ENCODE peak calls at places on chromosomes 16 and 17, in four cellular contexts. W, R, K and B are unnamed samples.

GRCh38 chr16:15464401-15465186 is 30.2 kb downstream of the BMERB1 start:
- DNase-seq in R (no peak), K (no peak), W (no peak), B (no peak)

GRCh38 chr17:55843785-55844184 is 92.9 kb downstream of the PCTP start:
- DNase-seq in W (no peak), R (no peak), K (no peak), B (no peak)

GRCh38 chr17:61139219-61139618 is 260.4 kb upstream of the TBX2 start:
- DNase-seq in W (no peak), K (peak), R (peak), B (peak)

GRCh38 chr17:57861737-57862409 is 12.0 kb upstream of the MRPS23 start:
- DNase-seq in K (peak), W (no peak), R (peak), B (peak)

GRCh38 chr17:38693700-38694329 is 11.3 kb upstream of the MLLT6 start:
- DNase-seq in R (peak), W (no peak), K (peak), B (peak)

GRCh38 chr16:87819983-87820382 is 49.3 kb downstream of the SLC7A5 start:
- DNase-seq in W (no peak), R (no peak), K (no peak), B (no peak)

GRCh38 chr16:11133344-11133921 is 122.6 kb downstream of the SOCS1 start:
- DNase-seq in W (no peak), K (peak), R (peak), B (peak)

GRCh38 chr16:56603589-56603988 is 4.8 kb upstream of the MT2A start:
- DNase-seq in W (no peak), R (peak), K (peak), B (peak)

GRCh38 chr17:19387921-19388521 is 1.0 kb upstream of the MFAP4 start:
- DNase-seq in K (peak), W (no peak), R (peak), B (peak)

GRCh38 chr17:50114849-50115357 is 15.1 kb downstream of the SAMD14 start:
- DNase-seq in K (peak), W (no peak), R (peak), B (no peak)

GRCh38 chr16:77221482-77221881 is 22.3 kb downstream of the SYCE1L start:
- DNase-seq in R (peak), K (peak), W (no peak), B (peak)

GRCh38 chr17:71440513-71440912 is 680.3 kb upstream of the SOX9 start:
- DNase-seq in W (no peak), R (no peak), K (no peak), B (no peak)

GRCh38 chr16:83802135-83802534 is 5.6 kb upstream of the HSBP1 start:
- DNase-seq in K (peak), W (no peak), R (peak), B (peak)

GRCh38 chr16:23920899-23921298 is 85.1 kb downstream of the PRKCB start:
- DNase-seq in W (no peak), K (no peak), R (no peak), B (no peak)

GRCh38 chr16:727291-727977 is 528 bp downstream of the HAGHL start:
- DNase-seq in R (no peak), K (peak), W (no peak), B (no peak)

GRCh38 chr16:62135903-62136302 is 99.7 kb upstream of the CDH8 start:
- DNase-seq in K (no peak), W (no peak), R (no peak), B (no peak)

GRCh38 chr17:79338142-79338541 is 263.5 kb downstream of the ENGASE start:
- DNase-seq in K (peak), R (no peak), W (no peak), B (no peak)

GRCh38 chr17:76405967-76406647 is 21.7 kb downstream of the SPHK1 start:
- DNase-seq in K (peak), W (no peak), R (peak), B (no peak)

GRCh38 chr17:77734371-77735050 is 224.0 kb upstream of the TNRC6C start:
- DNase-seq in W (no peak), R (peak), K (peak), B (peak)

GRCh38 chr17:59618894-59619312 is 792 bp upstream of the CLTC start:
- DNase-seq in W (no peak), K (no peak), R (no peak), B (no peak)

GRCh38 chr17:69857412-69857835 is 217.6 kb upstream of the KCNJ16 start:
- DNase-seq in R (peak), K (peak), W (no peak), B (peak)

GRCh38 chr16:28880955-28881354 is 2.7 kb downstream of the ATP2A1 start:
- DNase-seq in K (no peak), W (no peak), R (no peak), B (no peak)

GRCh38 chr16:49399594-49400364 is 26.2 kb downstream of the C16orf78 start:
- DNase-seq in R (no peak), K (no peak), W (no peak), B (no peak)

GRCh38 chr17:58006563-58006923 is 503 bp downstream of the SRSF1 start:
- DNase-seq in W (no peak), K (peak), R (peak), B (peak)

GRCh38 chr16:88303890-88304819 is 78.6 kb upstream of the ZNF469 start:
- DNase-seq in K (peak), R (peak), W (no peak), B (peak)

GRCh38 chr16:85528528-85529387 is 84.4 kb upstream of the GSE1 start:
- DNase-seq in W (no peak), R (no peak), K (no peak), B (no peak)

GRCh38 chr16:17311333-17312099 is 159.2 kb downstream of the XYLT1 start:
- DNase-seq in W (no peak), R (no peak), K (no peak), B (no peak)

GRCh38 chr16:50271148-50272041 is 5.0 kb downstream of the ADCY7 start:
- DNase-seq in W (no peak), K (no peak), R (no peak), B (no peak)

GRCh38 chr16:58716468-58716867 is 17.6 kb downstream of the GOT2 start:
- DNase-seq in W (no peak), R (peak), K (no peak), B (no peak)
- H3K4me3 ChIP-seq in W (no peak), R (no peak), K (no peak), B (no peak)

GRCh38 chr16:54934536-54935410 is 4.1 kb downstream of the IRX5 start:
- DNase-seq in W (no peak), R (no peak), K (peak), B (peak)
- H3K4me3 ChIP-seq in W (no peak), R (no peak), K (peak), B (peak)

DNA sequence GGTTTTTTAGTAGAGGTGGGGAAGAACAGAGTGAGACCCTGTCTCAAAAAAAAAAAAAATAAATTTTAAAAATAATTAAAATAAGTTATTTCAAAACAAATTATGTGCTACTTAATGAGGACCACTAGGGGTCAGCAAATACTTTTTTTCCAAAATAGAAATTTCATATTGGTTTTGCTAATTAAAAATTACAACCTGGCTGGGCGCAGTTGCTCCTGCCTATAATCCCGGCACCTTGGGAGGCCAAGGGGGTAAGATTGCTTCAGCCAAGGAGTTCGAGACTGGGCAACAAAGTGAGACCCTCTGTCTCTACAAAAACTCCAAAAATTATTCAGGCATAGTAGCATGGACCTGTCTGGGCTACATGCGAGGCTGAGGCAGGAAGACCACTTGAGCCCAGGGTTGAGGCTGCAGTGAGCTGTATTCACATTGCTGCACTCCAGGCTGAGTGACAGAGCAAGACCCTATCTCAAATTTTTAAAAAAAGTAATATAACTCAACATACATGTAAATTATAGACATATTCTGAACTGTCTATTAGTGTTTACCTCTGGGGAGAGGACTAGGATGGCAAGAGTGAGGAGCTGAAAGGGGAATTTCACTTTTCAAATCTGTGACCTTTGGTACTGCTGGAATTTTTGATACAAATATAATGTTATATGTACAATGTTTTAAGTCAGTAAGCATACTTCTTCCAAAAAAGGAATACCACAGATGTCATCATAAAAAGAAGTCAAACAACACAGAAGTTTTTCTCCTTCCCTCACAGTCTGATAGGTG is 8.1 kb downstream of the MEIOB start:
- DNase-seq in R (peak), K (peak), W (no peak), B (peak)
- H3K4me3 ChIP-seq in R (no peak), K (no peak), W (no peak), B (no peak)

DNA sequence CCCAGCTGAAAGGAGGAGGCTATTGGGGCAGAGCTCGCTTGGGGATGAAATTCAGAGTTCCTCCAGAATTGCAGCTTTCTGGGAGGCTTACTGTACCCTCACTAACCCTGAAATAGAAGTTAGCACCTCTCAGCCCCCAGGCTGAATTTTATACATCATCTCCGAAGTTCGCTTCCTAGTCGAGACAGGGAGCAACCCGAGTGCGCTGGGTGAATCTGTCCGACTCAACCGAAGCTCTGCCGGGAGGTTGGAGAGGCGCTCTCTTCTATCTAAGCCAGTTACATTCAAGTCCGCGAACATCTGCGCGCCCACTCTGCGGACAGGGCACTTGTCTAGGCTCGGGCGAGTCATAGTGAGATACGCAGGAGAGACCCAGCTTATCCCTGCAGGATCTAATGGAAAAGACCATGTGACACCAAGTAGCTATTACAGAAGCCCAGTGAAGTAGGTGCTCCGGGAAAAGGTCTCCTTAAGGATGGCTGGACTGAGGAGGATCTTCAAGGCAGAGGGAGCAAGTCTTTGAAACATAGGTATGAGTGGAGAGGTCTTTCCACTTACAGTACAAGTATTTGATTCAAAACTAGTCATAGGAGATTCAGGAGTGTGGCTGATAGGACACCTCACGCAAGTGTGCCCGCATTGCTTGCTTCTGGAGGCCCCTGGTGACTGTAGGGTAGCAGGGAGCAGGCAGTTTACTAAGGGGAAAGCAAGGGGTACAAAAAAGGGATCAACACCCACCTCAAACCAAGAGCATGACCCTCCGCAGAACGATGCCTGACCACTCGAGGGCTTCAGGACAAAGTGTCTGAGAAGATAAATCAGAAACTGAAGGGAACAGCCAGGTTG is 667 bp upstream of the HES7 start:
- DNase-seq in W (no peak), R (peak), K (peak), B (no peak)
- H3K4me3 ChIP-seq in W (peak), R (peak), K (peak), B (peak)

GRCh38 chr16:70520612-70521297 is 2.6 kb downstream of the COG4 start:
- DNase-seq in K (peak), R (peak), W (no peak), B (peak)
- H3K4me3 ChIP-seq in K (no peak), R (no peak), W (no peak), B (no peak)

GRCh38 chr17:82567286-82567685 is 47.8 kb downstream of the FOXK2 start:
- DNase-seq in K (no peak), R (no peak), W (no peak), B (no peak)
- H3K4me3 ChIP-seq in K (no peak), R (no peak), W (no peak), B (no peak)

DNA sequence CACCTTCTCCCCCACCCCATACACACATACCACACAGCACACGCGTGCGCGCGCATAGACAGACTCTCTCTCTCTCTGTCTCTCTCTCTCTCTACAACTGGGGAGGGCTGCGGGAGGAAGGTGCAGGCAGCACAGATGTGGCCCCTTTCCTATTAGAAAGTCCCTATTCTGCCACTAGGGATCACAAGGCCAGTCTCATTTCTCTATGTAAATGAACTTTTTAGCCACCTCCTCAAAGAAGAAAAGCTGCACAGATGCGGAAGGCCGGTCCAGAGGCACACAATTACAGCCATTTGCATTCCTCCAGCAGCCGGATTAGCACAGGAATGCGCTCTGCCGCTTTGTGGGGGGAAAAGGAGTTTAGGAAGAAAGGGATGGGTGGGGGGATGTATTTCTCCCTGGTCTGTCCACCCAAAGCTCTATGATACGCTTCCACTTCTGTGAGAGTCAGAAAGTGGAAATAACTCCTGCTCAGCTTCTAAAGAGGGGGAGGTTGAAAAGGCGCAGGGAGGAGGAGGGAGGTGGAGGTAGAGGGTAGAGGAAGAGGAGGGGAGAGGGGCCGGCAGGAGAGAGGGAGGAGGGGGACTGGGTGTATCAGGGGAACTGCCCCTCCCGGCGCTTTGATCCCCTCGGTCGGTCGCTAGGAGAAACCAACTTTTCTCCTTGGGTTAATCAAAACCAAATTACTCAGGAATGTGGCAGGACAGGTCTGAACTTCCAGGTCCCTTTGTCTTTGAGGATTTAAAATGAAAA is 11.7 kb downstream of the ZFHX3 start:
- DNase-seq in K (no peak), W (no peak), R (no peak), B (no peak)
- H3K4me3 ChIP-seq in K (no peak), W (no peak), R (no peak), B (no peak)

DNA sequence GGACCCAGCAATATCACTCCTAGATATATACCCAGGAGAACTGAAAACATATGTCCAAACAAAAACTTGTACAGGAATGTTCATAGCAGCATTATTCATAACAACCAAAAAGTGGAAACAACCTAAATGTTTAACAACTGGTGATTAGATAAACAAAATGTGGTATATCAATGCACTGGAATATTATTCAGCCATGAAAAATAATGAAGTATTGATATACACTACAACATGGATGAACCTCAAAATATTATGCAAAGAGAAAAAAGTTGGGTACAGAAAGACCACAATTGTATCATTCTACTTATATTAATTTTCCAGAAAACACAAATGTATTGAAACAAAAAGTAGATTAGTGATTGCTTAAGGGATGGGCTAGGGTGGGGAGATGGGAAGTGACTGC is 498.6 kb downstream of the GRIN2A start:
- DNase-seq in K (no peak), W (no peak), R (no peak), B (no peak)
- H3K4me3 ChIP-seq in K (no peak), W (no peak), R (no peak), B (no peak)